ENCODE peak calls at places on chromosomes 11 and 22, in nine cellular contexts. U is body of pancreas; N is CD8-positive, alpha-beta T cell; K is HCT116; T is upper lobe of right lung; I is osteoblast; Z is right cardiac atrium; W is spleen; H is GM23338. D is an unnamed sample.

GRCh38 chr11:64649304-64649703 is 58.3 kb downstream of the SLC22A12 start:
- DNase-seq in W (no peak), N (no peak), U (peak; percentile 37), T (no peak), H (peak; percentile 86), I (peak; percentile 88), Z (no peak), K (peak; percentile 24), D (no peak)

GRCh38 chr11:47617417-47617809 is 23.2 kb upstream of the C1QTNF4 start:
- DNase-seq in T (no peak), U (no peak), W (no peak), K (no peak), N (no peak), H (no peak), Z (no peak), I (no peak), D (no peak)

GRCh38 chr11:15687342-15687741 is 572.6 kb downstream of the INSC start:
- DNase-seq in U (no peak), Z (no peak), T (no peak), W (no peak), N (no peak), I (peak; percentile 80), K (no peak), H (no peak), D (no peak)

GRCh38 chr11:44711772-44712608 is 14.8 kb upstream of the TSPAN18 start:
- DNase-seq in I (no peak), Z (no peak), T (no peak), N (no peak), W (no peak), U (no peak), K (no peak), H (peak; percentile 34), D (no peak)

GRCh38 chr11:2361565-2361964 is 15.5 kb upstream of the CD81 start:
- DNase-seq in T (peak; percentile 42), U (no peak), W (no peak), I (no peak), K (no peak), N (no peak), Z (no peak), H (no peak), D (no peak)

GRCh38 chr11:105621985-105622384 is 12.1 kb downstream of the GRIA4 start:
- DNase-seq in H (no peak), U (no peak), Z (no peak), K (no peak), T (no peak), I (no peak), N (no peak), W (no peak), D (no peak)

GRCh38 chr11:22478169-22478568 is 140.0 kb downstream of the SLC17A6 start:
- DNase-seq in W (no peak), T (no peak), Z (no peak), H (no peak), K (no peak), U (no peak), I (no peak), N (no peak), D (no peak)

GRCh38 chr11:15073361-15074205 is at the start of gene CALCB:
- DNase-seq in T (no peak), I (peak; percentile 89), U (peak; percentile 33), Z (peak; percentile 46), N (no peak), K (no peak), W (no peak), H (peak; percentile 74), D (peak; percentile 51)

GRCh38 chr22:45997077-45997774 is 20.3 kb upstream of the WNT7B start:
- DNase-seq in T (peak; percentile 89), H (peak; percentile 37), Z (peak; percentile 98), U (peak; percentile 87), N (peak; percentile 30), W (peak; percentile 93), I (peak; percentile 99), K (no peak), D (peak; percentile 86)

GRCh38 chr22:42907404-42908081 is 50.5 kb upstream of the ARFGAP3 start:
- DNase-seq in I (peak; percentile 48), N (no peak), U (no peak), K (no peak), W (no peak), H (no peak), T (no peak), Z (no peak), D (peak; percentile 41)

GRCh38 chr22:42908082-42908746 is 51.1 kb upstream of the ARFGAP3 start:
- DNase-seq in U (no peak), N (no peak), H (no peak), Z (no peak), T (no peak), W (no peak), I (peak; percentile 68), K (no peak), D (peak; percentile 39)

GRCh38 chr22:42909363-42910058 is 52.4 kb upstream of the ARFGAP3 start:
- DNase-seq in T (no peak), I (peak; percentile 41), U (no peak), Z (no peak), W (no peak), N (no peak), H (no peak), K (no peak), D (peak; percentile 39)

GRCh38 chr22:42912049-42912448 is 55.0 kb upstream of the ARFGAP3 start:
- DNase-seq in W (no peak), U (no peak), N (no peak), H (no peak), I (peak; percentile 44), Z (no peak), T (no peak), K (no peak), D (no peak)

GRCh38 chr22:42910221-42910942 is 53.3 kb upstream of the ARFGAP3 start:
- DNase-seq in N (no peak), H (no peak), I (peak; percentile 52), W (no peak), U (no peak), K (no peak), T (no peak), Z (no peak), D (peak; percentile 25)
- H3K27ac ChIP-seq in N (no peak overlapping the region), H (no peak overlapping the region), I (no peak overlapping the region), W (no peak overlapping the region), U (peak overlapping the region; percentile 87), K (no peak overlapping the region), T (no peak overlapping the region), Z (peak overlapping the region; percentile 88), D (no peak overlapping the region)

DNA sequence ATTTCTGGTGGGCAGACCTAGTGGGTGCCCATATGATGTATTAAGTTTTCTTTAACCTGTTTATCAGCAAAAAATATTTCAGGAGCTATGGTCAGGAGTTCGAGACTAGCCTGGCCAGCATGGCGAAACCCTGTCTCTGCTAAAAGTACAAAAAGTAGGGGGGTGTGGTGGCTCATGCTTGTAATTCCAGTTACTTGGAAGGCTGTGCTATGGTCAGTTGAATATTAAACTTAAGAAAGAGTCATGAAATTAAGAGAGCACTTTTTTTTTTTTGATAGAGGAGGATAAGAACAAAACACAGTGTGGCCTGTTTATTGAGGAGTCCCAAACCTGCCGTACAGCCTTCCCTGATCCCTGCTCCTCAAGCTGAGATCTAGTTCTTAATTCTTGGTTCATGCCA is 29.8 kb downstream of the OR6Q1 start:
- DNase-seq in Z (no peak), U (no peak), N (no peak), W (no peak), I (no peak), H (no peak), T (no peak), K (no peak), D (no peak)
- H3K27ac ChIP-seq in Z (no peak overlapping the region), U (peak overlapping the region; percentile 75), N (no peak overlapping the region), W (no peak overlapping the region), I (no peak overlapping the region), H (no peak overlapping the region), T (no peak overlapping the region), K (no peak overlapping the region), D (no peak overlapping the region)

GRCh38 chr22:30250713-30251267 is 4.2 kb upstream of the LIF start:
- DNase-seq in T (no peak), H (no peak), Z (no peak), K (no peak), N (no peak), U (peak; percentile 67), I (peak; percentile 99), W (no peak), D (no peak)

GRCh38 chr22:30253205-30253852 is 6.8 kb upstream of the LIF start:
- DNase-seq in Z (peak; percentile 88), W (no peak), K (no peak), N (no peak), U (peak; percentile 70), T (peak; percentile 77), I (peak; percentile 84), H (no peak), D (no peak)

GRCh38 chr22:30252411-30253204 is 6.0 kb upstream of the LIF start:
- DNase-seq in I (peak; percentile 87), W (peak; percentile 84), K (peak; percentile 85), N (no peak), T (no peak), U (no peak), Z (no peak), H (peak; percentile 47), D (no peak)

GRCh38 chr22:30250039-30250565 is 3.5 kb upstream of the LIF start:
- DNase-seq in H (no peak), I (peak; percentile 88), N (no peak), T (no peak), K (no peak), U (no peak), Z (no peak), W (no peak), D (no peak)

DNA sequence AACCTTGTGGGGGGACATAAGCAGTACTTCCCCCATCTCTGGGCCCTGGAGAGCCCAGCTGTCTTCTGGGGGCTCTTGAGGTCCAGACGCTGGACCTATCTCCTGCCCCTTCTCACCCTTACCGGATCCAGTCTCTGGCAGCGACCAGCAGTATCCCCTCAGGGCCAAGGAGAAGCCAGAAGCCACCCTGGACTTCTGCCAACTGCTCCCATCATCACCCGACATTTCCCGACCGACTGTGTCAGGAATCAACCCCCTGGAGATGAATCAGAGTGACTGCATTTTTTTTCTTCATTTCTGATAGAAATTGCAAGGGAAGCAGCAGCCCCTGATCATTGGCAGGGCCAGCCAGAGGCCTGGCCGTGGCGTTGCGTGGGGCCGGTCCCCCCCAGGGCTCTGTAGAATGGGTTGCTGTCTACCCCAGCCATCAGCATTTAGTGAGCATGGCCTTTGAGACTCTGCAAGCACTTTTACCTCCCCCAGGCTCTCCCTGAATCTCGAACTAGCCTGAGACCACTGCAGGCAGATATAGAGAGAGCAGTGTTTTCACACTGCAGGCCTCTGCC is 5.2 kb upstream of the LIF start:
- DNase-seq in N (no peak), H (no peak), U (no peak), T (no peak), K (no peak), I (peak; percentile 96), Z (no peak), W (no peak), D (no peak)
- H3K27ac ChIP-seq in N (no peak overlapping the region), H (no peak overlapping the region), U (no peak overlapping the region), T (no peak overlapping the region), K (peak overlapping the region; percentile 90), I (peak overlapping the region; percentile 92), Z (no peak overlapping the region), W (peak overlapping the region; percentile 12), D (no peak overlapping the region)

DNA sequence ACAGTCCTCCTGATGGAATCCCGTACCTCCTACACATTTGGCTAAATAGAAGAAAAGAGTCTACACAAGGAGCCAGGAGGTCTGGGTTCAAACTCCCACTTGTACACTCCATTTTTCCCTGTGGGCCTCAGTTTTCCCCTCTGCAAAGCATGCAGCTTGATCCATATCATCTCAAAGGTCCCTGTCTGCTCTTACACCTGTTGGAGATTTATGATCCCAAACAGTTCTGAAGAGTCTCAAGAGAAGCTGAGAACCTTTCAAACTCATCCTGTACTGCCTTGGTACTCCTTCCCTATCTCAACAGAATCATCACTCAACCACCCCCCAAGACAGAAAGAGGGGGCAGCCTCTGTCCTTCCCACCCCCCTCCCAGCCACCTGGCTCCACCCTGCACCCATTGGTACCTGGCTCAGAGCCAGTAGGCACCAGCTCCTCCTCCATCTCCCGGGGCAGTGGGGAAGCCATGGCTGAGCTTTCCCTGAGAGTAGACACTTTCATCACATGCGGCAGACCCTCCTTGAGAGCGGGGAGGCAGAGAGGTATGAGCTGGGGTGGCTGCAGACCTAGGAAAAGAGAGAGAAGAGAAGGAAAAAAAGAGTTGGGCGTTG is 3.3 kb downstream of the TNKS1BP1 start:
- DNase-seq in K (no peak), W (no peak), N (no peak), T (no peak), Z (no peak), U (no peak), I (peak; percentile 71), H (no peak), D (no peak)
- H3K27ac ChIP-seq in K (peak overlapping the region; percentile 78), W (peak overlapping the region; percentile 92), N (no peak overlapping the region), T (peak overlapping the region; percentile 98), Z (peak overlapping the region; percentile 91), U (peak overlapping the region; percentile 95), I (peak overlapping the region; percentile 97), H (peak overlapping the region; percentile 10), D (peak overlapping the region; percentile 96)

D was measured in lower lobe of right lung.